ENCODE peak calls at places on chromosomes 7 and 10, in six cellular contexts. One of them, this sample, is unnamed.

GRCh38 chr7:48096273-48096672 is 7.2 kb downstream of the UPP1 start:
- DNase-seq in brain microvascular endothelial cell: no peak
- DNase-seq in mucosa of descending colon: no peak
- DNase-seq in A549: no peak
- DNase-seq in tibial artery: no peak
- DNase-seq in HL-60: peak; percentile 54
- DNase-seq in this sample: no peak

GRCh38 chr7:123805287-123805686 is 39.7 kb upstream of the HYAL4 start:
- DNase-seq in HL-60: no peak
- DNase-seq in brain microvascular endothelial cell: no peak
- DNase-seq in tibial artery: no peak
- DNase-seq in mucosa of descending colon: no peak
- DNase-seq in A549: no peak
- DNase-seq in this sample: no peak

GRCh38 chr10:87613766-87614165 is 45.9 kb upstream of the PAPSS2 start:
- DNase-seq in HL-60: no peak
- DNase-seq in brain microvascular endothelial cell: no peak
- DNase-seq in mucosa of descending colon: no peak
- DNase-seq in A549: no peak
- DNase-seq in tibial artery: no peak
- DNase-seq in this sample: no peak

GRCh38 chr7:46123-46829 is 146.1 kb upstream of the FAM20C start:
- DNase-seq in mucosa of descending colon: peak; percentile 8
- DNase-seq in tibial artery: no peak
- DNase-seq in brain microvascular endothelial cell: no peak
- DNase-seq in A549: no peak
- DNase-seq in HL-60: no peak
- DNase-seq in this sample: no peak

GRCh38 chr10:92125169-92125543 is 165.7 kb downstream of the CPEB3 start:
- DNase-seq in A549: no peak
- DNase-seq in brain microvascular endothelial cell: no peak
- DNase-seq in HL-60: no peak
- DNase-seq in tibial artery: no peak
- DNase-seq in mucosa of descending colon: no peak
- DNase-seq in this sample: no peak

GRCh38 chr10:13834581-13835286 is 248.0 kb downstream of the PRPF18 start:
- DNase-seq in brain microvascular endothelial cell: peak; percentile 83
- DNase-seq in A549: no peak
- DNase-seq in mucosa of descending colon: no peak
- DNase-seq in tibial artery: no peak
- DNase-seq in HL-60: no peak
- DNase-seq in this sample: peak; percentile 78

GRCh38 chr7:105019269-105019668 is 5.3 kb downstream of the KMT2E start:
- DNase-seq in HL-60: no peak
- DNase-seq in brain microvascular endothelial cell: no peak
- DNase-seq in tibial artery: no peak
- DNase-seq in mucosa of descending colon: no peak
- DNase-seq in A549: no peak
- DNase-seq in this sample: no peak

GRCh38 chr7:69736411-69736810 is 138.1 kb downstream of the AUTS2 start:
- DNase-seq in mucosa of descending colon: no peak
- DNase-seq in tibial artery: no peak
- DNase-seq in A549: no peak
- DNase-seq in brain microvascular endothelial cell: no peak
- DNase-seq in HL-60: no peak
- DNase-seq in this sample: no peak

GRCh38 chr10:123157210-123157609 is 3.0 kb downstream of the BUB3 start:
- DNase-seq in A549: no peak
- DNase-seq in HL-60: no peak
- DNase-seq in brain microvascular endothelial cell: peak; percentile 49
- DNase-seq in mucosa of descending colon: no peak
- DNase-seq in tibial artery: no peak
- DNase-seq in this sample: no peak

GRCh38 chr7:55533050-55533728 is 39.1 kb downstream of the VOPP1 start:
- DNase-seq in mucosa of descending colon: no peak
- DNase-seq in tibial artery: no peak
- DNase-seq in HL-60: peak; percentile 87
- DNase-seq in brain microvascular endothelial cell: peak; percentile 37
- DNase-seq in A549: no peak
- DNase-seq in this sample: peak; percentile 60

GRCh38 chr10:107019154-107019553 is 145.4 kb downstream of the SORCS1 start:
- DNase-seq in tibial artery: no peak
- DNase-seq in HL-60: no peak
- DNase-seq in A549: no peak
- DNase-seq in mucosa of descending colon: no peak
- DNase-seq in brain microvascular endothelial cell: no peak
- DNase-seq in this sample: no peak

GRCh38 chr7:12951397-12951801 is 264.0 kb downstream of the ARL4A start:
- DNase-seq in mucosa of descending colon: no peak
- DNase-seq in brain microvascular endothelial cell: peak; percentile 64
- DNase-seq in HL-60: no peak
- DNase-seq in A549: peak; percentile 62
- DNase-seq in tibial artery: no peak
- DNase-seq in this sample: peak; percentile 85

GRCh38 chr10:107984149-107984548 is 819.6 kb upstream of the SORCS1 start:
- DNase-seq in A549: no peak
- DNase-seq in HL-60: no peak
- DNase-seq in tibial artery: no peak
- DNase-seq in brain microvascular endothelial cell: no peak
- DNase-seq in mucosa of descending colon: no peak
- DNase-seq in this sample: no peak

GRCh38 chr7:121211253-121211652 is 117.5 kb upstream of the WNT16 start:
- DNase-seq in A549: no peak
- DNase-seq in mucosa of descending colon: no peak
- DNase-seq in tibial artery: no peak
- DNase-seq in brain microvascular endothelial cell: no peak
- DNase-seq in HL-60: no peak
- DNase-seq in this sample: no peak

GRCh38 chr7:18109762-18110161 is 82.1 kb upstream of the PRPS1L1 start:
- DNase-seq in HL-60: no peak
- DNase-seq in mucosa of descending colon: no peak
- DNase-seq in brain microvascular endothelial cell: no peak
- DNase-seq in tibial artery: no peak
- DNase-seq in A549: no peak
- DNase-seq in this sample: peak; percentile 60

GRCh38 chr10:59025981-59026730 is 150.3 kb upstream of the PHYHIPL start:
- DNase-seq in A549: no peak
- DNase-seq in tibial artery: no peak
- DNase-seq in mucosa of descending colon: no peak
- DNase-seq in brain microvascular endothelial cell: no peak
- DNase-seq in HL-60: no peak
- DNase-seq in this sample: no peak

GRCh38 chr10:46106410-46107255 is 60.6 kb upstream of the MSMB start:
- DNase-seq in HL-60: peak; percentile 70
- DNase-seq in brain microvascular endothelial cell: peak; percentile 6
- DNase-seq in mucosa of descending colon: peak; percentile 67
- DNase-seq in tibial artery: peak; percentile 80
- DNase-seq in A549: peak; percentile 61
- DNase-seq in this sample: peak; percentile 44

GRCh38 chr10:104434601-104435000 is 81.0 kb downstream of the CFAP58 start:
- DNase-seq in mucosa of descending colon: no peak
- DNase-seq in brain microvascular endothelial cell: peak; percentile 25
- DNase-seq in A549: no peak
- DNase-seq in tibial artery: no peak
- DNase-seq in HL-60: no peak
- DNase-seq in this sample: no peak

GRCh38 chr10:30456262-30456661 is 22.3 kb downstream of the MAP3K8 start:
- DNase-seq in HL-60: peak; percentile 81
- DNase-seq in mucosa of descending colon: no peak
- DNase-seq in brain microvascular endothelial cell: no peak
- DNase-seq in A549: no peak
- DNase-seq in tibial artery: no peak
- DNase-seq in this sample: no peak

GRCh38 chr7:42167206-42167913 is 69.6 kb downstream of the GLI3 start:
- DNase-seq in tibial artery: no peak
- DNase-seq in brain microvascular endothelial cell: no peak
- DNase-seq in mucosa of descending colon: no peak
- DNase-seq in HL-60: no peak
- DNase-seq in A549: peak; percentile 25
- DNase-seq in this sample: no peak

GRCh38 chr10:119393421-119393820 is 149.1 kb downstream of the RGS10 start:
- DNase-seq in tibial artery: no peak
- DNase-seq in HL-60: no peak
- DNase-seq in mucosa of descending colon: peak; percentile 36
- DNase-seq in A549: no peak
- DNase-seq in brain microvascular endothelial cell: no peak
- DNase-seq in this sample: no peak
- TF ChIP-seq CTCF in tibial artery: no peak
- TF ChIP-seq CTCF in HL-60: no peak
- TF ChIP-seq CTCF in mucosa of descending colon: no peak
- TF ChIP-seq CTCF in A549: no peak
- TF ChIP-seq CTCF in brain microvascular endothelial cell: no peak
- TF ChIP-seq CTCF in this sample: no peak

DNA sequence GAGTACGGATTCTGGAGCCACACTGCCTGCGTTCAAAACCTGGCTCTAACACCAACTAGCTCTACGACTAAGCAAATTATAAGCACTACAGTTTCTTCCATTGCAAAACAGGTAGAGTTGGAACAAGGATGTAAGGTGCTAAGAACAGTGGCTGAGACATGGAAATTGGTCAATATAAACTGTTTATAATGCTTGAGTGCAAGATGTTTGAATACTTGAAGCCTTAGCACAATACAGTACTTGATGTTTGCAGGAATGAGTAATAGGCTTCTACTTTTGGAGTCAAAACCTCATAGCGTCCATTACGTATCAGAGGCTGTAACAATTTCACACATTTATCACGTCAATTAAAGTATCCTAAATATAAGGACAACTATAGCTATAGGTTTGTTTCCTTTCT is 6.9 kb downstream of the NT5C2 start:
- DNase-seq in brain microvascular endothelial cell: no peak
- DNase-seq in A549: no peak
- DNase-seq in mucosa of descending colon: no peak
- DNase-seq in tibial artery: no peak
- DNase-seq in HL-60: no peak
- DNase-seq in this sample: no peak
- H3K4me3 ChIP-seq in brain microvascular endothelial cell: no peak overlapping the region
- H3K4me3 ChIP-seq in A549: no peak overlapping the region
- H3K4me3 ChIP-seq in mucosa of descending colon: no peak overlapping the region
- H3K4me3 ChIP-seq in tibial artery: no peak overlapping the region
- H3K4me3 ChIP-seq in HL-60: no peak overlapping the region
- H3K4me3 ChIP-seq in this sample: no peak overlapping the region

GRCh38 chr10:69407621-69408301 is 9.0 kb downstream of the TACR2 start:
- DNase-seq in A549: peak; percentile 58
- DNase-seq in brain microvascular endothelial cell: no peak
- DNase-seq in HL-60: peak; percentile 49
- DNase-seq in mucosa of descending colon: no peak
- DNase-seq in tibial artery: no peak
- DNase-seq in this sample: no peak
- TF ChIP-seq CTCF in A549: peak; percentile 64
- TF ChIP-seq CTCF in brain microvascular endothelial cell: peak; percentile 61
- TF ChIP-seq CTCF in HL-60: peak; percentile 20
- TF ChIP-seq CTCF in mucosa of descending colon: no peak
- TF ChIP-seq CTCF in tibial artery: no peak
- TF ChIP-seq CTCF in this sample: peak; percentile 27

GRCh38 chr10:95290446-95290800 is 380 bp downstream of the PDLIM1 start:
- DNase-seq in mucosa of descending colon: no peak
- DNase-seq in HL-60: no peak
- DNase-seq in tibial artery: no peak
- DNase-seq in brain microvascular endothelial cell: no peak
- DNase-seq in A549: no peak
- DNase-seq in this sample: no peak

GRCh38 chr10:95288273-95288672 is 2.5 kb downstream of the PDLIM1 start:
- DNase-seq in mucosa of descending colon: no peak
- DNase-seq in tibial artery: no peak
- DNase-seq in HL-60: no peak
- DNase-seq in brain microvascular endothelial cell: no peak
- DNase-seq in A549: no peak
- DNase-seq in this sample: no peak

GRCh38 chr10:95290801-95291633 is at the start of gene PDLIM1:
- DNase-seq in mucosa of descending colon: peak; percentile 89
- DNase-seq in tibial artery: peak; percentile 88
- DNase-seq in HL-60: no peak
- DNase-seq in brain microvascular endothelial cell: no peak
- DNase-seq in A549: peak; percentile 82
- DNase-seq in this sample: peak; percentile 57

GRCh38 chr10:95289921-95290421 is 832 bp downstream of the PDLIM1 start:
- DNase-seq in tibial artery: no peak
- DNase-seq in A549: peak; percentile 40
- DNase-seq in brain microvascular endothelial cell: no peak
- DNase-seq in mucosa of descending colon: no peak
- DNase-seq in HL-60: no peak
- DNase-seq in this sample: no peak

GRCh38 chr10:95289003-95289920 is 1.5 kb downstream of the PDLIM1 start:
- DNase-seq in mucosa of descending colon: no peak
- DNase-seq in HL-60: no peak
- DNase-seq in tibial artery: no peak
- DNase-seq in A549: peak; percentile 76
- DNase-seq in brain microvascular endothelial cell: no peak
- DNase-seq in this sample: no peak
- H3K4me3 ChIP-seq in mucosa of descending colon: peak overlapping the region; percentile 90
- H3K4me3 ChIP-seq in HL-60: no peak overlapping the region
- H3K4me3 ChIP-seq in tibial artery: peak overlapping the region; percentile 98
- H3K4me3 ChIP-seq in A549: peak overlapping the region; percentile 91
- H3K4me3 ChIP-seq in brain microvascular endothelial cell: peak overlapping the region; percentile 73
- H3K4me3 ChIP-seq in this sample: peak overlapping the region; percentile 82

DNA sequence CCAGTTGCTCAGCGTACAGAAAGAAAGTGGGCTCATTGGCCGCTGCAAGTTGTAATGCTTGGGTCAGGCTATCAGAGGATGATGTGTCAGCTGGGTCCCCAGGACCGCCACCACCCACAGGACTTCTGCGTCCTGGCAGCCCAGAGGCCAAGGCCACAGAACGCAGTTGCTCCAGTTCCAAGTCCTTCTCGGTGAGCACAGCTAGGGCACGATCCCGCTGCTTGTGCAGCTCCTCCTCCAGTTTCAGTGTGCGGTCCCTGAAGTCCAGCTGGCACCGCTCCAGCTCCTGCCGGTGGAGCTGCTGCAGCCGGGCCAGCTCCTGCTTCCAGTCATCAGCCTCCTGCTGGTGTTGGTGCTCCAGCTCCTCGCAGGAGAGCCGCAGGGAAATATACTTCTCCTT is 3.0 kb downstream of the GCC1 start:
- DNase-seq in tibial artery: no peak
- DNase-seq in brain microvascular endothelial cell: peak; percentile 57
- DNase-seq in HL-60: no peak
- DNase-seq in mucosa of descending colon: peak; percentile 49
- DNase-seq in A549: no peak
- DNase-seq in this sample: peak; percentile 74
- TF ChIP-seq CTCF in tibial artery: no peak
- TF ChIP-seq CTCF in brain microvascular endothelial cell: no peak
- TF ChIP-seq CTCF in HL-60: no peak
- TF ChIP-seq CTCF in mucosa of descending colon: no peak
- TF ChIP-seq CTCF in A549: no peak
- TF ChIP-seq CTCF in this sample: no peak

DNA sequence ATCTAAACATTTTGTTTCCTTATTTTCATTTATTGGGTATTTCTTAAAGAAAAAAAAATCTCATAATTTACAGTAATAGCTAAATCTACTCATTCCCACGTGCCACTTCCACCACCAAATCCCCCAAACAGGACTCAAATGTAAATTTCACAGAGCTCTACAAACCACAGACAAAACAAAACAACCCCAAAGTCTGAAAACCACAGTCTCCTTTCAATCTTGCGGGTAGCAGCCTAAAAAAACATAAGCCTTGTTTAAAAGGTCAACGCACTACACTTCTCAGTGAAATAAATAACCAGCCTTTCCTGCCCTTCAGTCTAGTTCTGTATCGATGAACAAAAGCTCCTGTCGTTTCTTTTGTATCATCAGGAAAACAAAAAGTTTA is 121.8 kb upstream of the AFAP1L2 start:
- DNase-seq in tibial artery: no peak
- DNase-seq in mucosa of descending colon: no peak
- DNase-seq in brain microvascular endothelial cell: peak; percentile 30
- DNase-seq in A549: no peak
- DNase-seq in HL-60: no peak
- DNase-seq in this sample: peak; percentile 57
- H3K4me3 ChIP-seq in tibial artery: peak overlapping the region; percentile 41
- H3K4me3 ChIP-seq in mucosa of descending colon: no peak overlapping the region
- H3K4me3 ChIP-seq in brain microvascular endothelial cell: peak overlapping the region; percentile 38
- H3K4me3 ChIP-seq in A549: peak overlapping the region; percentile 48
- H3K4me3 ChIP-seq in HL-60: peak overlapping the region; percentile 14
- H3K4me3 ChIP-seq in this sample: peak overlapping the region; percentile 27

This sample was measured in astrocyte of the spinal cord.